ENCODE peak calls at places on chromosomes 2 and 18, in four cellular contexts. Q is sigmoid colon, Z is neural progenitor cell, A is GOT3. S is an unnamed sample.

GRCh38 chr2:120437604-120438000 is 91.7 kb downstream of the INHBB start:
- DNase-seq in Z (no peak), A (no peak), Q (peak; percentile 42), S (no peak)

GRCh38 chr2:209431701-209432100 is 7.9 kb downstream of the MAP2 start:
- DNase-seq in Q (no peak), Z (no peak), A (no peak), S (no peak)

GRCh38 chr18:30457156-30457555 is 585.4 kb downstream of the DSC3 start:
- DNase-seq in A (no peak), Z (no peak), Q (no peak), S (no peak)

GRCh38 chr2:155980941-155981561 is 351.5 kb downstream of the NR4A2 start:
- DNase-seq in Q (no peak), Z (no peak), A (no peak), S (no peak)

GRCh38 chr2:106143495-106144215 is 50.4 kb downstream of the UXS1 start:
- DNase-seq in Z (no peak), A (no peak), Q (no peak), S (no peak)

GRCh38 chr2:37911296-37911888 is 13.7 kb upstream of the RMDN2 start:
- DNase-seq in A (no peak), Z (no peak), Q (no peak), S (no peak)

GRCh38 chr18:68301436-68301835 is 413.5 kb downstream of the TMX3 start:
- DNase-seq in Q (no peak), A (no peak), Z (no peak), S (no peak)

GRCh38 chr2:213306320-213306942 is 22.2 kb downstream of the SPAG16 start:
- DNase-seq in Z (no peak), A (no peak), Q (no peak), S (no peak)

GRCh38 chr2:67825476-67825875 is 237.3 kb downstream of the C1D start:
- DNase-seq in A (no peak), Q (no peak), Z (no peak), S (no peak)

GRCh38 chr2:231058761-231059550 is 2.3 kb downstream of the PSMD1 start:
- DNase-seq in Q (no peak), A (no peak), Z (no peak), S (no peak)

GRCh38 chr2:233563663-233564430 is 2.7 kb downstream of the USP40 start:
- DNase-seq in Z (no peak), Q (no peak), A (no peak), S (no peak)

GRCh38 chr2:191857886-191858285 is 11.0 kb upstream of the CAVIN2 start:
- DNase-seq in A (no peak), Q (no peak), Z (no peak), S (no peak)

GRCh38 chr18:63315879-63316278 is 3.7 kb downstream of the BCL2 start:
- DNase-seq in Q (no peak), Z (no peak), A (no peak), S (no peak)

GRCh38 chr2:237235383-237236095 is 149.8 kb downstream of the COPS8 start:
- DNase-seq in A (no peak), Q (peak; percentile 89), Z (no peak), S (no peak)

GRCh38 chr2:74778381-74779371 is 55.3 kb upstream of the HK2 start:
- DNase-seq in A (no peak), Z (peak; percentile 87), Q (no peak), S (peak; percentile 65)

GRCh38 chr18:37721544-37722302 is 156.1 kb upstream of the CELF4 start:
- DNase-seq in A (no peak), Z (no peak), Q (no peak), S (no peak)

GRCh38 chr18:2846241-2846637 is 567 bp upstream of the EMILIN2 start:
- DNase-seq in Z (peak; percentile 53), Q (peak; percentile 67), A (no peak), S (no peak)

S was measured in nephron progenitor cell.